ENCODE peak calls at places on chromosomes 2 and 18, in four cellular contexts. T is GM12878, X is HCT116, A is AG04449. N is an unnamed sample.

GRCh38 chr18:10771053-10771709 is 245.4 kb downstream of the NAPG start:
- DNase-seq in A (no peak), X (no peak), T (peak), N (no peak)

GRCh38 chr18:45361148-45361851 is 254.0 kb upstream of the SLC14A2 start:
- DNase-seq in A (no peak), T (no peak), X (no peak), N (no peak)

GRCh38 chr2:241842067-241842415 is 16.7 kb downstream of the PDCD1 start:
- DNase-seq in T (no peak), X (no peak), A (no peak), N (no peak)

GRCh38 chr18:47731276-47731675 is 199.2 kb downstream of the SMAD2 start:
- DNase-seq in X (no peak), A (no peak), T (no peak), N (no peak)

GRCh38 chr2:227370791-227371312 is 8.3 kb downstream of the TM4SF20 start:
- DNase-seq in A (no peak), X (no peak), T (no peak), N (no peak)

GRCh38 chr2:191748050-191748449 is 70.1 kb downstream of the NABP1 start:
- DNase-seq in T (no peak), A (no peak), X (no peak), N (no peak)

GRCh38 chr18:9304388-9305070 is 30.0 kb upstream of the TWSG1 start:
- DNase-seq in T (no peak), A (no peak), X (no peak), N (no peak)

GRCh38 chr2:14520385-14520945 is 112.1 kb upstream of the LRATD1 start:
- DNase-seq in X (no peak), A (no peak), T (no peak), N (no peak)

GRCh38 chr2:85584857-85585780 is 888 bp downstream of the VAMP5 start:
- DNase-seq in X (no peak), A (no peak), T (no peak), N (no peak)

GRCh38 chr18:70219688-70220087 is 14.2 kb upstream of the RTTN start:
- DNase-seq in A (no peak), T (no peak), X (no peak), N (no peak)

GRCh38 chr2:237122214-237122666 is 36.6 kb downstream of the COPS8 start:
- DNase-seq in T (no peak), A (no peak), X (peak), N (peak)

GRCh38 chr2:232321817-232322559 is 56.6 kb upstream of the ALPP start:
- DNase-seq in T (no peak), A (no peak), X (no peak), N (no peak)

GRCh38 chr2:223008162-223008561 is 43.8 kb upstream of the KCNE4 start:
- DNase-seq in X (no peak), T (no peak), A (peak), N (no peak)

GRCh38 chr2:10014418-10015190 is 28.7 kb upstream of the KLF11 start:
- DNase-seq in A (no peak), T (no peak), X (no peak), N (no peak)

GRCh38 chr18:31213641-31214040 is 51.0 kb upstream of the DSC1 start:
- DNase-seq in A (no peak), X (no peak), T (no peak), N (no peak)

GRCh38 chr2:104641801-104642200 is 212.1 kb upstream of the POU3F3 start:
- DNase-seq in T (no peak), A (no peak), X (no peak), N (no peak)

GRCh38 chr18:23135679-23136325 is 517 bp downstream of the CABLES1 start:
- DNase-seq in A (no peak), T (no peak), X (no peak), N (no peak)

GRCh38 chr18:58335821-58336220 is 291.8 kb downstream of the NEDD4L start:
- DNase-seq in X (no peak), A (no peak), T (no peak), N (no peak)

GRCh38 chr18:22337311-22337710 is 80.4 kb downstream of the CTAGE1 start:
- DNase-seq in T (no peak), A (no peak), X (no peak), N (no peak)

GRCh38 chr2:149877913-149878312 is 290.3 kb upstream of the MMADHC start:
- DNase-seq in A (no peak), T (no peak), X (peak), N (peak)

GRCh38 chr2:33791625-33792024 is 192.5 kb upstream of the FAM98A start:
- DNase-seq in X (no peak), T (no peak), A (no peak), N (no peak)

GRCh38 chr2:112154246-112155110 is 16.3 kb downstream of the FBLN7 start:
- DNase-seq in T (no peak), X (no peak), A (no peak), N (no peak)

GRCh38 chr2:127700527-127701192 is 637 bp upstream of the SFT2D3 start:
- DNase-seq in X (peak), T (peak), A (no peak), N (no peak)

GRCh38 chr2:45264227-45265225 is 255.3 kb upstream of the SIX2 start:
- DNase-seq in X (no peak), T (no peak), A (no peak), N (no peak)

GRCh38 chr2:119771331-119771730 is 11.6 kb downstream of the PTPN4 start:
- DNase-seq in X (no peak), A (no peak), T (no peak), N (no peak)

GRCh38 chr2:174587607-174588006 is 10.0 kb downstream of the WIPF1 start:
- DNase-seq in T (no peak), A (no peak), X (no peak), N (no peak)

GRCh38 chr2:190679813-190680591 is 31.1 kb downstream of the NAB1 start:
- DNase-seq in A (no peak), T (peak), X (peak), N (no peak)

GRCh38 chr2:228103379-228103778 is 78.1 kb downstream of the SPHKAP start:
- DNase-seq in A (no peak), X (no peak), T (no peak), N (no peak)

GRCh38 chr2:108583903-108584520 is 49.7 kb downstream of the LIMS1 start:
- DNase-seq in X (no peak), A (no peak), T (no peak), N (no peak)

GRCh38 chr2:38178556-38179419 is 102.8 kb upstream of the CYP1B1 start:
- DNase-seq in T (peak), X (no peak), A (peak), N (no peak)

GRCh38 chr2:175003875-175004729 is 1.1 kb downstream of the CHN1 start:
- DNase-seq in X (no peak), A (no peak), T (no peak), N (no peak)

GRCh38 chr18:3420919-3421279 is 29.1 kb upstream of the TGIF1 start:
- DNase-seq in T (no peak), A (no peak), X (no peak), N (no peak)

GRCh38 chr2:237299897-237300296 is 114.1 kb downstream of the COL6A3 start:
- DNase-seq in X (peak), A (peak), T (no peak), N (peak)

GRCh38 chr2:219271021-219271420 is 8.1 kb upstream of the DNAJB2 start:
- DNase-seq in A (no peak), X (no peak), T (no peak), N (no peak)

GRCh38 chr2:235113854-235114253 is 162.0 kb downstream of the SH3BP4 start:
- DNase-seq in T (no peak), A (no peak), X (no peak), N (no peak)
- TF ChIP-seq CTCF in T (no peak), A (no peak), X (no peak), N (no peak)

GRCh38 chr18:26436176-26437031 is 111.9 kb downstream of the KCTD1 start:
- DNase-seq in X (peak), T (no peak), A (peak), N (peak)
- H3K4me3 ChIP-seq in X (peak), T (no peak), A (no peak), N (no peak)

GRCh38 chr2:145088733-145089132 is 568.8 kb upstream of the ZEB2 start:
- DNase-seq in T (no peak), X (no peak), A (no peak), N (no peak)

GRCh38 chr2:145091011-145091744 is 571.3 kb upstream of the ZEB2 start:
- DNase-seq in A (no peak), T (no peak), X (no peak), N (no peak)

GRCh38 chr2:145085616-145086015 is 565.7 kb upstream of the ZEB2 start:
- DNase-seq in X (no peak), T (no peak), A (no peak), N (no peak)
- TF ChIP-seq CTCF in X (no peak), T (no peak), A (no peak), N (no peak)

GRCh38 chr2:84309281-84309680 is 149.8 kb downstream of the SUCLG1 start:
- DNase-seq in A (no peak), X (no peak), T (no peak), N (no peak)
- H3K4me3 ChIP-seq in A (no peak), X (no peak), T (no peak), N (no peak)

GRCh38 chr2:41870948-41871522 is 176.8 kb upstream of the PKDCC start:
- DNase-seq in A (no peak), T (no peak), X (no peak), N (no peak)
- TF ChIP-seq CTCF in A (peak), T (no peak), X (no peak), N (peak)

N was measured in kidney epithelial cell.